ENCODE peak calls at places on chromosomes 2 and 18, in four cellular contexts. E, K, G and S are unnamed samples.

GRCh38 chr2:20667531-20668401 is 822 bp downstream of the GDF7 start:
- DNase-seq in E (peak; percentile 53), K (no peak), G (no peak), S (no peak)

GRCh38 chr2:133586978-133587377 is 18.7 kb upstream of the NCKAP5 start:
- DNase-seq in G (no peak), K (no peak), E (no peak), S (no peak)

GRCh38 chr18:46297124-46297523 is 192.9 kb downstream of the HAUS1 start:
- DNase-seq in K (no peak), G (no peak), E (no peak), S (no peak)

GRCh38 chr2:172596776-172597175 is 40.9 kb downstream of the PDK1 start:
- DNase-seq in E (no peak), K (peak; percentile 17), G (no peak), S (peak; percentile 95)

GRCh38 chr2:134392689-134393476 is 139.0 kb downstream of the MGAT5 start:
- DNase-seq in G (no peak), E (no peak), K (no peak), S (no peak)

GRCh38 chr18:80033181-80034067 is 810 bp upstream of the RBFA start:
- DNase-seq in K (no peak), G (peak; percentile 100), E (no peak), S (peak; percentile 6)

GRCh38 chr18:79133724-79134123 is 64.5 kb downstream of the ATP9B start:
- DNase-seq in K (no peak), E (no peak), G (no peak), S (no peak)

GRCh38 chr18:864872-865273 is 39.8 kb upstream of the ADCYAP1 start:
- DNase-seq in K (no peak), G (peak; percentile 81), E (peak; percentile 90), S (peak; percentile 71)

GRCh38 chr2:80365762-80366161 is 61.2 kb upstream of the LRRTM1 start:
- DNase-seq in G (peak; percentile 89), E (peak; percentile 73), K (no peak), S (no peak)

GRCh38 chr2:189393440-189394111 is 47.7 kb upstream of the WDR75 start:
- DNase-seq in G (no peak), K (no peak), E (no peak), S (no peak)

GRCh38 chr2:99278793-99279291 is 22.2 kb downstream of the LYG1 start:
- DNase-seq in K (no peak), E (no peak), G (no peak), S (no peak)

GRCh38 chr2:71479261-71479660 is 25.9 kb downstream of the DYSF start:
- DNase-seq in G (no peak), E (no peak), K (no peak), S (no peak)

GRCh38 chr2:158049129-158049855 is 52.4 kb upstream of the UPP2 start:
- DNase-seq in E (no peak), G (no peak), K (no peak), S (no peak)

GRCh38 chr18:33232318-33232626 is 208.2 kb downstream of the CCDC178 start:
- DNase-seq in E (no peak), K (no peak), G (no peak), S (no peak)
- H2AFZ ChIP-seq in E (peak overlapping the region; percentile 85), K (no peak overlapping the region), G (no peak overlapping the region), S (peak overlapping the region; percentile 40)

DNA sequence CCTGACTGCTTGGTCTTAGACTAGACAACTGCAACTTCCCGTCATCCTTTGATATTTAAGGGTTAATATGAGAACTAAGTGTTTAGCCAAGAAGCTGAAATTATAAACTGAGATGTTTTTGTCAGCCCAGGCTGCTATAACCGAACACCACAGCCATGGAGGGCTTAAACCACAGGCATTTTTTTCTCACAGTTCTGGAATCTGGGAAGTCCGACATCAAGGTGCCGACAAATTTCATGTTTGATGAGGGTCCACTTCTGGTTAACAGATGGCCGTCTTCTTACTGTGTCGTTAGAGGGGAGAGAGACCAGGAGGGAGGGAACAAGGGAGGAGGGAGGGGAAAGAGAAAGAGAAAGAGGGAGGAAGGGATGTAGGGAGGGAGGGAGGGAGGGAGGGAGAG is 6.5 kb upstream of the CNDP2 start:
- DNase-seq in G (no peak), K (no peak), E (no peak), S (no peak)
- H2AFZ ChIP-seq in G (no peak overlapping the region), K (no peak overlapping the region), E (no peak overlapping the region), S (no peak overlapping the region)

GRCh38 chr2:68813596-68813995 is 57.6 kb downstream of the BMP10 start:
- DNase-seq in G (no peak), E (no peak), K (no peak), S (no peak)
- H2AFZ ChIP-seq in G (no peak overlapping the region), E (no peak overlapping the region), K (no peak overlapping the region), S (no peak overlapping the region)

GRCh38 chr2:36058076-36058475 is 297.5 kb upstream of the CRIM1 start:
- DNase-seq in E (no peak), G (no peak), K (no peak), S (no peak)
- H2AFZ ChIP-seq in E (no peak overlapping the region), G (no peak overlapping the region), K (no peak overlapping the region), S (no peak overlapping the region)

DNA sequence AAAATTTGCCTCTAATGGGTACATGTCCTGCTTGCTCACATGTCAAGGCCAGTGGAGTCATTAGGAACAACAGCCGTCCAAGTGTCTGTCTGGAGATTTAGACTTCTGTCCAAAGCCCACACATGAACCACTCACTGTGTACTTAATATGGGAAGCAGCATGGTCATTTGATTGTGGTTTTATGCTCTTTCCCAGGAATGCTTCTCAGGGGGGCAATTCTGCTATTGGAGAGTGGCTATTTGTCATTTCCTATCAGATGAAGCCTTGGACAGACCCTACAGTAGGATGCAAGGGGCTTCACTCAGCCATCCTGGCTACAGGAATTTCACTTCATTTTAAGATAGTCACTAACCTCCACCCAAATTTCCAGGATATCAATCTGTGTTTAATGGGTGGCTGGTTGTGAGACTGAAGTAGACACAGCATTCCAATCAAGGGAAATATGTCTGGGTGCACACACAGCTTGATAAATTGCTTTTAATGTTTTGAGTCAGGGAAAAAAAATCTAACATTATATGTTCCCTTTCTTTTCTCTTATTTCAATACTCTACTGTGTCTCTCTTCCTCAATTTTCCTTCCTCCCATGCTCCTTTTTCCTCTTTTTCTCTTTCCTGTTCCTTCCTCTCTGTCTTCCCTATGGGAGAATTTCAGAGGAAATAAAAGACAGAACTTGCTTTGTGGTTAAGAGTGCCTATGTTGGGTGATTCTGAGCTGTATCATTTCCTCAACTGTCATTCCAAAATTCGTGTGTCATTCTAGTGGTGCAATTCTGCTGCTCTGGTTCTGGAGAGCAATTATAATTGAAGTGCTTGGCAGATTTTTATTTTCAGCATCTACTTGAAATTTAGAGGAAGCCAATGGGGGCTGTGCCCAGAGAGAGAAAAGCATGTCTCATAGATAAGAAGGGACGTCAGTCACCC is 320.1 kb downstream of the OSR1 start:
- DNase-seq in G (no peak), K (no peak), E (no peak), S (no peak)
- H2AFZ ChIP-seq in G (no peak overlapping the region), K (no peak overlapping the region), E (no peak overlapping the region), S (no peak overlapping the region)

DNA sequence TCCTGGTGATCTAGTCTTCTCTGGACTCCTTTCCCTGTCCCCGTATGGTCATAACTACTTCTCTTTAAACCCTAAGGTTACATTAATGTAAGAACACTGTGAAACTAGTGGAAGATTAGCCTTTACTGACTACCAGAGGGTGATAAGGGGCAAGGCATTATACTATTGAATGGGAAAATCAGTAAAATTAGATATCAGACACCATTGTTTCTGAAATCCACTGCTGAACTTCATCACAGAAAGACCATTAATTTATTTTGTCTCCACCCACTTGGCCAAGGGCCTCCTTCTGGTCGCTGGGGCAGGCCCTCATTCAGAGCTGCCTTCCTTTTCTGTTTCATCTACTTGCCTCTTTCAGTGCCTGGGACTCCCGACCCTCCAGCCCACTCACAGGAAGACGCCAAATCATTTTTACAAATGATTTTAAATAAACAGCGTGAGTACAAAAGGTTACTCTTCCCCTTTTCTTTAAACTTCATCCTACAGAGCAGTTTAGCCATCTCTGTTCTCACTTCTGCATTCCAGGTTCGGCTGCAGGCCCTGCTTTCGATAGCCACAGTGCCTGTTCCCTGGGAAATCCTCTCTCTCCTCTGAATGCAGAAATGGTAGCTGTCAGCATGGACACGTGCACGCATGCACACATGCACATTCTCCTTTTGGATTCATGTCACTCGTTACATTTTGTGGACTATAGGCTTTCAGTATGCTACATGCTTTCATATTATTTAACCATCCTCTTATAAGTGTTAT is 70.3 kb upstream of the DOCK10 start:
- DNase-seq in E (no peak), K (peak; percentile 13), G (no peak), S (no peak)
- H2AFZ ChIP-seq in E (no peak overlapping the region), K (peak overlapping the region; percentile 19), G (no peak overlapping the region), S (peak overlapping the region; percentile 23)

DNA sequence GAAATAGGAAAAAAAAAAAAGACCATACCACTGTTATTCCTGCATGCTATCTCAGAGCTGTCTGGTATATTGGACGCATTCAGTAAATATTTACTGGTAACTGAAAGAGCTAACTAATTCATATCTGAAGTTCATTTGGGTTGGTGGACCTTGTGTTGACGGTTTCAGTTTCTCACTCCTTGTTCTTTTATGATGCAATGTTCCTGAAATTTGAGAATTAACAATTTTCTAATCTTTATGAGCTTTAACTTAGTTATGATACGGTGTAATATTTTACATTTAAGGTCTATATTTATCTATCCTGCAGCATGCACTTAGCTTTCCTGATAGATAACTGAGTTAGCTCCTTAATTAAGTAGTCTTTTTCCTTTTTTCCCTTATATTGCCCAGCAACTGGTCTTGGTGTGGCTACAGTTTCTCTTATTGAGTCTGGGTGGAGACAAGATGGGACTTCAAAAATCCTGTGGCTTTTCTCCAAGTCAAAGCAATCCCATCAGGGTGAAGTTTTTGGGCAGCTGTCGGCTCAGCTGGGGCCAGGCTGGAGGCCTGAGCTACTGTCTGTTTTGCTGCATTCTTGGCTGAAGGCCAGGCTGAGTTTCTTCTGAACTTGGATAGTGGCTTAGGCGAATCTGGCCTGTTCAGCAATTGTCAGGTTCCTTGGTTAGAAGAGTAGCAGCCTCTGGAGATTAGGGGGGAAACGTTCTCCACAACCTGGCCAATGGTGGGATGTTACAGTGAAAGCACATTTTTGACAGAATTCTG is 78.4 kb upstream of the MEX3C start:
- DNase-seq in G (no peak), K (no peak), E (no peak), S (peak; percentile 37)
- H2AFZ ChIP-seq in G (no peak overlapping the region), K (no peak overlapping the region), E (no peak overlapping the region), S (no peak overlapping the region)

DNA sequence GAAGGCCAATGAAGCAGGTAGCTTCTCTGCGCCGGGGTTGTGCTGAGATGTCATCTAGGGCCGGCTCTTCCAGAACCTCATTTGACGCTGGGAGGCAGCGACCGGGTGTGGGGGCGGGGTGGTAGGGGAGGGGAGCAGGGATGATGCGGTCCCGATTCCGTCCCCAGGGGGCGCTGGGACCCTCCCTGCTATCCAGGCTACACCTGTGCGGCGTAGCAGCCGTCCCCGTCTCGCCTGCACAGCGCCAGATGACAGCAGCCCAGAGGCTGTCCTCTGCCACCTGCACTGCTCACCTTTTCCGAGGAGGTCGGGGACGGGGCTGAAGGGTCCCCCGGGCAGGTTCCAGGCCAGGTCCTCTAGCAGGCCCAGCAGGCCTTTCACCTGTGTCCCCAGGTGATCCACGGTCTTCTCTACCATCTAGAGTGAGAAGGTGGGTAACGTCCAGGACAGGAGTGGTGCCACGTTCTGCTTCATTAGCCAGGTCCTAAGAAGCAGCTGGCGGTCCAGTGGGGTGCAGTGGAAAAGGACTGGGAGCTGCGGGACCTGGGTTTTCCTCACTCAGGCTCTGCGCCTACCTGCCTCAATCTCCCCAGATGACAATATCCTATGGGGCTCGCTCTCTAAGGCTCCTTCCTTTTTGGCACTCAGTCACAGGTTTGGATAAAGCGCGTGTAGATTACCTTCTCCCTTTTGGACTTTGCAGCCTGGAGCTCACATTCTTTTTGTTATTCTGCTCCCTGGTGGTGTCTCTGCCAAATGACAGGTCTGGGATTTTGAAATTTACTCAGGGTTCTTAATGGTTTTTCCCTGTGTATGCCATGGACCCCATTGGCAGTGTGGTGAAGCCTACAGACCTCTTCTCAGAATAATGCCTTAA is 56.0 kb upstream of the RAB6C start:
- DNase-seq in E (peak; percentile 84), G (peak; percentile 74), K (no peak), S (peak; percentile 50)
- H2AFZ ChIP-seq in E (peak overlapping the region; percentile 88), G (no peak overlapping the region), K (no peak overlapping the region), S (peak overlapping the region; percentile 82)